ENCODE peak calls at places on chromosomes 6 and 20, in five cellular contexts. D is GM06990, C is KG1, P is body of pancreas, I is ELR. Q is an unnamed sample.

GRCh38 chr6:117272032-117272866 is 6.9 kb downstream of the VGLL2 start:
- DNase-seq in I (no peak), C (no peak), D (no peak), P (no peak), Q (no peak)

GRCh38 chr20:11366660-11367059 is 551.0 kb upstream of the BTBD3 start:
- DNase-seq in I (no peak), C (no peak), P (no peak), D (no peak), Q (no peak)

GRCh38 chr20:37240337-37241055 is 21.1 kb downstream of the GHRH start:
- DNase-seq in D (no peak), P (no peak), I (no peak), C (no peak), Q (no peak)

GRCh38 chr6:112337209-112337638 is 9.9 kb upstream of the RFPL4B start:
- DNase-seq in C (no peak), D (no peak), I (peak), P (peak), Q (no peak)

GRCh38 chr6:158686791-158687381 is 37.0 kb downstream of the SYTL3 start:
- DNase-seq in D (no peak), P (no peak), C (peak), I (no peak), Q (peak)

GRCh38 chr6:127191716-127192115 is 73.2 kb downstream of the RSPO3 start:
- DNase-seq in P (no peak), D (no peak), C (no peak), I (peak), Q (no peak)

GRCh38 chr6:106547961-106548453 is 81.3 kb downstream of the RTN4IP1 start:
- DNase-seq in I (no peak), P (no peak), C (no peak), D (no peak), Q (no peak)

GRCh38 chr6:4057036-4057435 is 21.9 kb downstream of the FAM217A start:
- DNase-seq in D (no peak), I (no peak), P (no peak), C (no peak), Q (no peak)

GRCh38 chr6:106216527-106216926 is 109.0 kb downstream of the ATG5 start:
- DNase-seq in D (no peak), P (no peak), I (no peak), C (no peak), Q (no peak)

GRCh38 chr6:148779142-148779562 is 32.3 kb downstream of the UST start:
- DNase-seq in I (no peak), D (no peak), P (no peak), C (no peak), Q (no peak)

GRCh38 chr20:43955244-43956191 is 40.9 kb downstream of the TOX2 start:
- DNase-seq in I (peak), D (peak), C (peak), P (no peak), Q (peak)

GRCh38 chr6:35343092-35343834 is 905 bp downstream of the PPARD start:
- DNase-seq in D (no peak), I (peak), P (peak), C (no peak), Q (no peak)

GRCh38 chr6:126535585-126535984 is 195.7 kb downstream of the CENPW start:
- DNase-seq in I (no peak), P (no peak), D (no peak), C (no peak), Q (no peak)

GRCh38 chr20:41387433-41387832 is 20.8 kb upstream of the EMILIN3 start:
- DNase-seq in P (no peak), C (no peak), D (no peak), I (peak), Q (no peak)

GRCh38 chr6:26044140-26045045 is 42.8 kb upstream of the HFE start:
- DNase-seq in C (no peak), P (peak), I (peak), D (peak), Q (no peak)

GRCh38 chr6:15493437-15494168 is 169.2 kb downstream of the DTNBP1 start:
- DNase-seq in C (no peak), I (peak), D (no peak), P (no peak), Q (no peak)

GRCh38 chr6:131660195-131660594 is 23.1 kb downstream of the ENPP3 start:
- DNase-seq in P (no peak), C (no peak), D (no peak), I (peak), Q (no peak)

GRCh38 chr6:37473364-37474095 is 26.2 kb downstream of the CCDC167 start:
- DNase-seq in D (no peak), C (no peak), P (peak), I (peak), Q (no peak)

GRCh38 chr6:158226655-158227512 is 58.7 kb downstream of the GTF2H5 start:
- DNase-seq in C (no peak), D (no peak), I (no peak), P (peak), Q (no peak)

GRCh38 chr6:147802400-147802799 is 293.9 kb downstream of the SAMD5 start:
- DNase-seq in P (no peak), I (no peak), D (no peak), C (no peak), Q (no peak)

GRCh38 chr6:148304976-148305375 is 37.7 kb upstream of the SASH1 start:
- DNase-seq in P (no peak), C (no peak), I (peak), D (no peak), Q (no peak)

GRCh38 chr6:25488156-25488555 is 163.9 kb upstream of the SCGN start:
- DNase-seq in P (no peak), I (no peak), D (no peak), C (no peak), Q (no peak)

GRCh38 chr6:95448208-95448607 is 129.1 kb upstream of the MANEA start:
- DNase-seq in I (no peak), D (no peak), C (no peak), P (no peak), Q (no peak)

GRCh38 chr6:106097368-106098231 is 11.5 kb downstream of the PRDM1 start:
- DNase-seq in D (no peak), I (peak), P (no peak), C (peak), Q (peak)

GRCh38 chr6:118709859-118710350 is 58.5 kb upstream of the CEP85L start:
- DNase-seq in I (peak), D (peak), P (no peak), C (peak), Q (peak)

GRCh38 chr6:158020272-158020711 is 38.6 kb downstream of the SYNJ2 start:
- DNase-seq in I (no peak), C (no peak), D (no peak), P (no peak), Q (no peak)

GRCh38 chr6:38476141-38476540 is 163.6 kb downstream of the BTBD9 start:
- DNase-seq in D (no peak), P (no peak), C (no peak), I (no peak), Q (no peak)

GRCh38 chr6:121816361-121816760 is 380.9 kb downstream of the GJA1 start:
- DNase-seq in I (no peak), P (no peak), C (no peak), D (no peak), Q (no peak)

GRCh38 chr6:45710304-45710821 is 305.3 kb downstream of the CLIC5 start:
- DNase-seq in I (peak), P (no peak), C (no peak), D (peak), Q (peak)

GRCh38 chr6:163554032-163554431 is 139.5 kb downstream of the QKI start:
- DNase-seq in P (no peak), I (no peak), D (no peak), C (no peak), Q (no peak)

Q was measured in GM13976.